ENCODE peak calls at places on chromosome 16, in nine cellular contexts. V is brain microvascular endothelial cell, N is mesothelial cell of epicardium, T is heart right ventricle, A is fibroblast of lung, D is left ventricle myocardium inferior, E is Peyer's patch, O is AG09309, G is MM.1S. F is an unnamed sample.

GRCh38 chr16:68091604-68092261 is 6.6 kb downstream of the NFATC3 start:
- DNase-seq in V (peak; percentile 28), N (no peak), T (no peak), A (peak; percentile 70), D (no peak), E (no peak), O (no peak), G (no peak), F (peak; percentile 49)

GRCh38 chr16:1812732-1813163 is 13.9 kb downstream of the HAGH start:
- DNase-seq in V (peak; percentile 24), N (no peak), T (peak; percentile 72), A (peak; percentile 71), D (peak; percentile 75), E (peak; percentile 36), O (peak; percentile 14), G (no peak), F (no peak)

GRCh38 chr16:85518398-85519049 is 94.6 kb upstream of the GSE1 start:
- DNase-seq in V (no peak), N (no peak), T (no peak), A (no peak), D (no peak), E (no peak), O (no peak), G (no peak), F (no peak)

GRCh38 chr16:56107944-56108583 is 83.2 kb upstream of the GNAO1 start:
- DNase-seq in V (no peak), N (no peak), T (no peak), A (no peak), D (no peak), E (no peak), O (no peak), G (no peak), F (no peak)

GRCh38 chr16:81593481-81593880 is 148.9 kb downstream of the CMIP start:
- DNase-seq in V (no peak), N (no peak), T (no peak), A (no peak), D (no peak), E (no peak), O (no peak), G (no peak), F (no peak)

GRCh38 chr16:77234611-77235010 is 35.4 kb downstream of the SYCE1L start:
- DNase-seq in V (no peak), N (no peak), T (no peak), A (no peak), D (no peak), E (no peak), O (no peak), G (no peak), F (no peak)

GRCh38 chr16:69781118-69781517 is 19.0 kb downstream of the WWP2 start:
- DNase-seq in V (no peak), N (no peak), T (no peak), A (no peak), D (no peak), E (no peak), O (no peak), G (no peak), F (no peak)

GRCh38 chr16:27431773-27432599 is 30.0 kb downstream of the IL21R start:
- DNase-seq in V (no peak), N (peak; percentile 29), T (no peak), A (peak; percentile 27), D (no peak), E (peak; percentile 12), O (no peak), G (no peak), F (no peak)

GRCh38 chr16:53457670-53458069 is 23.4 kb downstream of the RBL2 start:
- DNase-seq in V (no peak), N (no peak), T (no peak), A (no peak), D (no peak), E (peak; percentile 77), O (no peak), G (peak; percentile 94), F (no peak)

GRCh38 chr16:55280622-55281021 is 43.4 kb upstream of the IRX6 start:
- DNase-seq in V (no peak), N (no peak), T (no peak), A (no peak), D (no peak), E (no peak), O (peak; percentile 5), G (no peak), F (no peak)

GRCh38 chr16:11356573-11357331 is 11.5 kb downstream of the RMI2 start:
- DNase-seq in V (peak; percentile 56), N (peak; percentile 64), T (peak; percentile 72), A (peak; percentile 43), D (peak; percentile 63), E (peak; percentile 82), O (no peak), G (peak; percentile 55), F (no peak)
- TF ChIP-seq CTCF in V (peak; percentile 89), N (peak; percentile 43), T (peak; percentile 69), A (peak; percentile 73), D (peak; percentile 67), E (peak; percentile 75), O (peak; percentile 68), G (peak; percentile 75), F (peak; percentile 78)

DNA sequence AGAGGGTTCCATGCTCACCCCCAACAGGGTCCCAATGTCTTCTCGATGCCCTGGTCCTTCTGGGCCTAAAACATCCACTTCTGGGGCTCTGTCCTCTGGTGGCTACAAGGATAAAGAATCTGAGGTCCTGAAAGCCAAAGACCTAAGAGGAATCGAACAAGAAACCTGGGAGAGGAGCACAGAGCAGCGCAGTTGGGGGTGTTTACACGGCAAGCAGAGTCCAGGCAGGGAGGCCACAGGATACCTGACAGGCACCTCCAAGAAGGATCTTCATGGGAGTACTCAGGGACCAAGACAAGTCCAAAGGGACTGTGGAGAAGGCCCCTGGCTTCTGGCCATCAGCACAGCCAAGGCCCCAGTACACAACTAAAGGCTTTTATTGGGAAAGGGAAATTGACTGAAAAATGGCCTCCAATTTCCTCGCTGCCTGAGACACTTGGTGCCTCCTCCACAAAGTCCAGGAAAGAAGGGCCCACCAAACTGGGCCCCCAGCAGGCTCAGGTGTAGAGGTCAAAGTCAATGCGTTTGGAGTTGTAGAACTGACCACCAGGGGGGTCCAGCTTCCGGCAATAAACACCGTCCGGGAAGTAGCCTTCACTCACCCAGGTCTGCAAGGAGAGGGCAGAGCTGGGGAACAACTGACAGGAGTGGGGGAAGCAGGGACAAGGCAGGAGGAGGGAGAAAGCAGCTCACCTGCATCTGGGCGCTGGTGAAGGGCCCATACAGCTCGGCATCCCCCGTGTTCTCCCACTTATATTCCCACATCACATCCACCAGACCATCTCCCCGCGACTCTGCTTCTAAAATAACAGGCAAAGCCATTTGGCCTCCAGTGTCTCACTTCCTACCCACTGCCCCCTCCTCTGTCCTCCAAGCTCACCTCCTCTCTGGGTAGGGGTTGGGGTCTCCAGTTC is 2.4 kb downstream of the CD2BP2 start:
- DNase-seq in V (no peak), N (no peak), T (no peak), A (no peak), D (no peak), E (no peak), O (no peak), G (no peak), F (no peak)
- TF ChIP-seq CTCF in V (peak; percentile 44), N (peak; percentile 43), T (peak; percentile 15), A (no peak), D (no peak), E (no peak), O (no peak), G (no peak), F (peak; percentile 32)

GRCh38 chr16:6016530-6017184 is 919.1 kb upstream of the EEF2KMT start:
- DNase-seq in V (peak; percentile 37), N (no peak), T (no peak), A (peak; percentile 45), D (no peak), E (no peak), O (no peak), G (peak; percentile 72), F (peak; percentile 6)
- TF ChIP-seq CTCF in V (peak; percentile 47), N (peak; percentile 44), T (no peak), A (no peak), D (no peak), E (peak; percentile 46), O (no peak), G (peak; percentile 61), F (peak; percentile 61)

GRCh38 chr16:71723537-71724319 is 773 bp downstream of the PHLPP2 start:
- DNase-seq in V (peak; percentile 31), N (peak; percentile 84), T (peak; percentile 85), A (peak; percentile 54), D (peak; percentile 76), E (peak; percentile 78), O (no peak), G (peak; percentile 93), F (no peak)
- TF ChIP-seq CTCF in V (no peak), N (no peak), T (no peak), A (no peak), D (no peak), E (peak; percentile 44), O (no peak), G (no peak), F (no peak)

F was measured in retinal pigment epithelial cell.